ENCODE peak calls at places on chromosomes 5 and 9, in nine cellular contexts. U is cardiac muscle cell; N is right cardiac atrium; M is tibial artery; G is naive thymus-derived CD4-positive, alpha-beta T cell; A is kidney; S is stomach; E is tibial nerve; F is iPS DF 6.9. H is an unnamed sample. For H3K4me1, the result is how much of the 10 kb centered on the place peaks cover.

GRCh38 chr9:34465468-34465867 is 6.9 kb downstream of the DNAI1 start:
- DNase-seq in M (no peak), A (no peak), N (no peak), G (no peak), U (no peak), E (no peak), S (no peak), F (no peak), H (no peak)

GRCh38 chr9:563200-563599 is 278.3 kb upstream of the DMRT1 start:
- DNase-seq in E (no peak), G (no peak), S (no peak), A (no peak), F (no peak), U (no peak), N (no peak), M (no peak), H (no peak)

GRCh38 chr9:95409650-95410426 is 92.3 kb upstream of the FANCC start:
- DNase-seq in G (no peak), N (no peak), M (no peak), S (no peak), U (peak), A (peak), F (no peak), E (no peak), H (no peak)

GRCh38 chr9:116791314-116791713 is 104.2 kb downstream of the TRIM32 start:
- DNase-seq in E (no peak), M (no peak), F (no peak), S (no peak), U (no peak), A (no peak), G (no peak), N (no peak), H (no peak)

GRCh38 chr5:83453937-83454336 is 17.6 kb upstream of the VCAN start:
- DNase-seq in G (no peak), U (no peak), F (no peak), S (no peak), M (no peak), A (no peak), E (no peak), N (no peak), H (no peak)

GRCh38 chr5:1294839-1295649 is at the start of gene TERT:
- DNase-seq in G (peak), S (peak), U (no peak), F (no peak), M (no peak), A (peak), E (no peak), N (peak), H (peak)

GRCh38 chr9:93672622-93673270 is 96.4 kb downstream of the PHF2 start:
- DNase-seq in S (peak), M (peak), F (no peak), E (no peak), U (no peak), G (no peak), A (peak), N (peak), H (no peak)

GRCh38 chr9:14911046-14911445 is 818 bp upstream of the FREM1 start:
- DNase-seq in S (no peak), E (no peak), A (no peak), M (no peak), U (no peak), F (no peak), N (no peak), G (no peak), H (no peak)

GRCh38 chr9:15618540-15619331 is 65.9 kb downstream of the CCDC171 start:
- DNase-seq in S (no peak), U (no peak), A (peak), G (no peak), E (no peak), F (no peak), N (peak), M (no peak), H (no peak)

GRCh38 chr9:15070716-15071115 is 160.5 kb upstream of the FREM1 start:
- DNase-seq in M (no peak), E (no peak), G (no peak), F (no peak), N (no peak), S (no peak), U (no peak), A (no peak), H (no peak)

GRCh38 chr5:145484195-145484594 is 350.9 kb downstream of the PRELID2 start:
- DNase-seq in N (no peak), G (no peak), M (no peak), F (no peak), A (no peak), S (no peak), U (peak), E (no peak), H (no peak)

GRCh38 chr9:130183133-130183762 is 11.0 kb downstream of the NCS1 start:
- DNase-seq in M (peak), S (no peak), A (peak), U (peak), E (no peak), G (no peak), N (peak), F (no peak), H (no peak)

GRCh38 chr5:155727512-155728145 is 599.3 kb upstream of the SGCD start:
- DNase-seq in S (no peak), E (no peak), A (no peak), G (no peak), N (no peak), U (no peak), F (no peak), M (no peak), H (no peak)
- H3K4me3 ChIP-seq in S (peak), E (peak), A (peak), G (no peak), N (peak), U (peak), F (peak), M (peak), H (no peak)

DNA sequence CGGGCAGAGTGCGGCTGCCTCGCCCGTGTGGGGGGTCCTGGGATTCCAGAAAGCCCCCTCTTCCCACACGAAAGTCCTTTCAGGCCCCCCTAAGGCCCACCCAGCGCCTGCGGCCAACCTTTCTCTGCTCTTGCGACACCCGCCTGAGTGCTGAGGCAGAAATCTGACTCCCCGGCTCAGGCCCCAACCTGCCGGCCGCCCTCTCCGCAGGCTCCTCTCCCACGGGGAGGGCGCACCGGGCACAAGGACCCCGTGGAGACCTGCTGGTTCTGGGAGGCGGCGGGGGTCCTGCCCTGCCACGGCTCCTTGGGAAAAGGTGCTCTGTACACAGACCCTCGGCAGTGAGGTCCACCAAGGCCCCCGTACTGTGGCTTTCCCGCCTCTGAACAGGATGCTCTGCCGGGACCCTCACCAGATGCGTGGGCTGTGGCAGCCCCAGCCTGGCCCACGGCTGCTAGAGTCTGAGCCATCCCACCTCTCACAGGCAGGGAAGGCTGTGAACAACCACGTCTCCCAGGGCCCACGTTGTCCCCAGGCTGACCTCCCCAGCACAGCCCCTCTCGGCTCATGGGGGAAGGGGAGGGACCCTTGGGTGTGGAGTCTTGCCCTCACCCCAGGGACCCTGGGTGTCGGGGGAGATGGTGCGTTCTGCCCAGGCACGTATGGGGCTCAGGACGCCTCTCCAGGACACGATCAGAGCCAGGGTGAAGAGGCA is 41.5 kb upstream of the EGFL7 start:
- DNase-seq in E (no peak), S (no peak), M (no peak), N (peak), U (peak), A (no peak), F (no peak), G (no peak), H (no peak)
- H3K4me1 ChIP-seq in E (half or more), S (half or more), M (under half), N (under half), U (under half), A (under half), F (under half), G (under half), H (under half)

GRCh38 chr5:149412783-149413476 is 33.8 kb upstream of the IL17B start:
- DNase-seq in G (no peak), A (no peak), N (peak), U (no peak), S (no peak), E (no peak), M (peak), F (no peak), H (no peak)

GRCh38 chr5:149410071-149410470 is 31.0 kb upstream of the IL17B start:
- DNase-seq in E (no peak), F (no peak), G (no peak), A (no peak), S (no peak), M (peak), N (no peak), U (no peak), H (no peak)

GRCh38 chr5:149411738-149412519 is 32.8 kb upstream of the IL17B start:
- DNase-seq in A (no peak), M (peak), F (no peak), S (no peak), U (no peak), N (no peak), E (no peak), G (no peak), H (no peak)

GRCh38 chr5:149409268-149409948 is 30.3 kb upstream of the IL17B start:
- DNase-seq in E (no peak), G (no peak), A (no peak), U (peak), F (no peak), N (no peak), S (no peak), M (peak), H (no peak)

DNA sequence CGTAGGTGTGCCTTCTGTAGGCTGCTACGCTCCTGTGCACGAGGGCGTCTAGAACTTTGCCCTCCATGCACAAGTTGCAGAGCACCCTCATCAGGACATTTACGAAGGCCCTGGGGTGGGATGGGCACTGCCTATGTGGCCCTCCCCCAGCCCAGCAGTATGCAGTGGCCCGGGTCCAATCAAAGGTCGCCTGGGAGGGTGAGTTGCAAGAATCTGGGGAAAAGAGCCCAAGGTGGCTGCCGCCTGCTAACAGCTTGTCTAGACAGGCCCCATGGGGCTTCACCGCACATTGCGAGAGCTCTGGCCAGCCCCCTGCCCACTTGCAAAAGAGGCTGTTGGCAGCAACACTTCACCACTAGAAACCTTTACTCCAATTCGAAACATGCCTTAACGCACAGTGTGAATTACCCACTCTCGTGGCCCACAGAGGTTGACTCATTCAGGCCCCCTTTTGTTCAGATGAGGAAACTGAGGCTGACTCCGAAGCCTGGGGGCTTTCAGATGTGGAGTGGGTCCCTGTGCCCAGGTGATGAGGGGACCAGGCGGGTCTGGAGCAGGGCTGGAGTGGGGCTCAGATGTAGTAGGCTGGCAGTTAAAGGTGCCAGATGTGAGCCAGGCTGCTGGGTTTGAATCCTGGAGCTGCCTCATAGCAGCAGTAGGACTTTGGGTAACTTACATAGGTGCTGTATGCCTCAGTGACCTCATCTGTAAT is 31.8 kb upstream of the IL17B start:
- DNase-seq in A (no peak), M (peak), S (no peak), G (no peak), U (peak), F (no peak), N (peak), E (no peak), H (no peak)
- H3K4me3 ChIP-seq in A (peak), M (peak), S (peak), G (no peak), U (no peak), F (no peak), N (peak), E (peak), H (no peak)

GRCh38 chr5:179773686-179774040 is 20.1 kb upstream of the LTC4S start:
- DNase-seq in U (no peak), M (no peak), S (no peak), E (no peak), A (peak), G (no peak), F (no peak), N (peak), H (no peak)
- H3K4me1 ChIP-seq in U (under half), M (under half), S (under half), E (under half), A (under half), G (under half), F (under half), N (under half), H (under half)

H was measured in mucosa of descending colon.